ENCODE peak calls at places on chromosomes 11 and 22, in nine cellular contexts. S is OCI-LY7, A is GM23248, V is PC-3, Q is GM23338, W is neural progenitor cell, O is MM.1S, G is HCT116, F is SK-N-SH. H is an unnamed sample.

GRCh38 chr11:127002669-127003259 is 2.2 kb upstream of the KIRREL3 start:
- DNase-seq in S (no peak), A (peak), V (no peak), Q (no peak), W (peak), O (no peak), G (no peak), F (no peak), H (no peak)

GRCh38 chr11:73795925-73796632 is 8.4 kb downstream of the MRPL48 start:
- DNase-seq in S (no peak), A (no peak), V (no peak), Q (peak), W (peak), O (no peak), G (no peak), F (peak), H (no peak)

GRCh38 chr11:64132388-64132771 is 33.5 kb downstream of the MACROD1 start:
- DNase-seq in S (no peak), A (no peak), V (no peak), Q (no peak), W (no peak), O (no peak), G (no peak), F (peak), H (no peak)

GRCh38 chr11:125295922-125296321 is 131.4 kb downstream of the PKNOX2 start:
- DNase-seq in S (no peak), A (peak), V (no peak), Q (no peak), W (no peak), O (no peak), G (no peak), F (no peak), H (peak)

GRCh38 chr11:93039841-93040240 is 70.4 kb downstream of the MTNR1B start:
- DNase-seq in S (no peak), A (peak), V (no peak), Q (no peak), W (no peak), O (no peak), G (no peak), F (no peak), H (no peak)

GRCh38 chr11:1531418-1531817 is 40.7 kb downstream of the DUSP8 start:
- DNase-seq in S (no peak), A (peak), V (no peak), Q (no peak), W (no peak), O (no peak), G (no peak), F (no peak), H (no peak)

GRCh38 chr22:20237480-20238440 is 30.4 kb downstream of the RTN4R start:
- DNase-seq in S (no peak), A (no peak), V (no peak), Q (no peak), W (no peak), O (no peak), G (no peak), F (no peak), H (no peak)

GRCh38 chr11:66015094-66015881 is 3.5 kb downstream of the CST6 start:
- DNase-seq in S (no peak), A (peak), V (peak), Q (no peak), W (no peak), O (no peak), G (peak), F (no peak), H (no peak)

GRCh38 chr11:60252709-60253108 is 9.8 kb upstream of the MS4A4E start:
- DNase-seq in S (no peak), A (no peak), V (no peak), Q (no peak), W (no peak), O (no peak), G (no peak), F (no peak), H (no peak)

GRCh38 chr22:46661221-46661851 is 41.1 kb downstream of the GRAMD4 start:
- DNase-seq in S (no peak), A (peak), V (peak), Q (no peak), W (no peak), O (no peak), G (peak), F (peak), H (no peak)

GRCh38 chr22:23790819-23791736 is 4.3 kb downstream of the SMARCB1 start:
- DNase-seq in S (no peak), A (peak), V (no peak), Q (no peak), W (no peak), O (no peak), G (no peak), F (peak), H (peak)

GRCh38 chr11:100676901-100677300 is 10.2 kb upstream of the ARHGAP42 start:
- DNase-seq in S (no peak), A (no peak), V (no peak), Q (peak), W (no peak), O (no peak), G (peak), F (no peak), H (no peak)

GRCh38 chr11:6646040-6646439 is 9.6 kb downstream of the DCHS1 start:
- DNase-seq in S (peak), A (peak), V (no peak), Q (no peak), W (no peak), O (no peak), G (no peak), F (no peak), H (no peak)

GRCh38 chr22:41539146-41540005 is 4.9 kb downstream of the POLR3H start:
- DNase-seq in S (no peak), A (peak), V (no peak), Q (no peak), W (no peak), O (no peak), G (no peak), F (no peak), H (no peak)

GRCh38 chr11:114275295-114275694 is 20.9 kb upstream of the NNMT start:
- DNase-seq in S (no peak), A (no peak), V (no peak), Q (no peak), W (no peak), O (no peak), G (no peak), F (no peak), H (no peak)

GRCh38 chr11:79637219-79637618 is 196.4 kb upstream of the TENM4 start:
- DNase-seq in S (no peak), A (no peak), V (no peak), Q (no peak), W (no peak), O (no peak), G (no peak), F (no peak), H (no peak)

GRCh38 chr11:108906826-108907225 is 242.0 kb downstream of the DDX10 start:
- DNase-seq in S (no peak), A (peak), V (peak), Q (no peak), W (no peak), O (no peak), G (no peak), F (no peak), H (no peak)

GRCh38 chr11:19644316-19644715 is 68.3 kb upstream of the NAV2 start:
- DNase-seq in S (no peak), A (no peak), V (no peak), Q (no peak), W (no peak), O (no peak), G (no peak), F (no peak), H (no peak)

GRCh38 chr11:60853469-60853950 is 2.2 kb downstream of the PTGDR2 start:
- DNase-seq in S (no peak), A (no peak), V (no peak), Q (no peak), W (no peak), O (no peak), G (no peak), F (no peak), H (no peak)

GRCh38 chr11:5690736-5691135 is 1.1 kb downstream of the TRIM22 start:
- DNase-seq in S (peak), A (peak), V (no peak), Q (no peak), W (no peak), O (no peak), G (no peak), F (no peak), H (no peak)

GRCh38 chr11:112037527-112037926 is 12.3 kb downstream of the DLAT start:
- DNase-seq in S (no peak), A (no peak), V (no peak), Q (no peak), W (no peak), O (no peak), G (no peak), F (no peak), H (no peak)

GRCh38 chr11:72642815-72643511 is 31.3 kb downstream of the PDE2A start:
- DNase-seq in S (peak), A (peak), V (peak), Q (peak), W (peak), O (peak), G (peak), F (peak), H (peak)

GRCh38 chr11:66495401-66495844 is 15.0 kb upstream of the BBS1 start:
- DNase-seq in S (no peak), A (no peak), V (peak), Q (peak), W (no peak), O (no peak), G (no peak), F (no peak), H (no peak)

GRCh38 chr11:59552844-59553243 is 41.5 kb downstream of the OR4D9 start:
- DNase-seq in S (no peak), A (no peak), V (no peak), Q (no peak), W (peak), O (no peak), G (no peak), F (no peak), H (no peak)

GRCh38 chr22:20299736-20300136 is 20.1 kb downstream of the DGCR6L start:
- DNase-seq in S (no peak), A (peak), V (peak), Q (peak), W (no peak), O (no peak), G (no peak), F (no peak), H (peak)

GRCh38 chr11:114847599-114847998 is 169.3 kb downstream of the NXPE2 start:
- DNase-seq in S (no peak), A (no peak), V (no peak), Q (peak), W (peak), O (no peak), G (no peak), F (no peak), H (no peak)

GRCh38 chr11:17397311-17398002 is 9.0 kb upstream of the KCNJ11 start:
- DNase-seq in S (no peak), A (no peak), V (no peak), Q (no peak), W (no peak), O (no peak), G (no peak), F (peak), H (no peak)

GRCh38 chr11:122069946-122070345 is 46.1 kb downstream of the BLID start:
- DNase-seq in S (no peak), A (peak), V (peak), Q (peak), W (peak), O (peak), G (no peak), F (peak), H (peak)

GRCh38 chr11:2375964-2376551 is 1.1 kb upstream of the CD81 start:
- DNase-seq in S (no peak), A (no peak), V (no peak), Q (no peak), W (no peak), O (no peak), G (no peak), F (no peak), H (no peak)

GRCh38 chr11:13984616-13985474 is 22.3 kb downstream of the SPON1 start:
- DNase-seq in S (peak), A (peak), V (peak), Q (no peak), W (no peak), O (no peak), G (no peak), F (peak), H (peak)

GRCh38 chr11:8533332-8533731 is 60.7 kb downstream of the STK33 start:
- DNase-seq in S (no peak), A (no peak), V (no peak), Q (no peak), W (peak), O (no peak), G (no peak), F (no peak), H (no peak)

GRCh38 chr11:68659158-68659921 is 25.0 kb upstream of the GAL start:
- DNase-seq in S (no peak), A (peak), V (peak), Q (no peak), W (no peak), O (no peak), G (no peak), F (peak), H (peak)

GRCh38 chr11:13102865-13103539 is 93.9 kb downstream of the RASSF10 start:
- DNase-seq in S (no peak), A (no peak), V (no peak), Q (no peak), W (no peak), O (no peak), G (no peak), F (no peak), H (no peak)

GRCh38 chr11:134794192-134794591 is 382.1 kb upstream of the B3GAT1 start:
- DNase-seq in S (no peak), A (no peak), V (no peak), Q (no peak), W (no peak), O (no peak), G (no peak), F (no peak), H (no peak)

GRCh38 chr11:134789104-134789503 is 377.1 kb upstream of the B3GAT1 start:
- DNase-seq in S (no peak), A (no peak), V (no peak), Q (no peak), W (no peak), O (no peak), G (no peak), F (no peak), H (no peak)

GRCh38 chr11:134792677-134793076 is 380.6 kb upstream of the B3GAT1 start:
- DNase-seq in S (no peak), A (no peak), V (no peak), Q (no peak), W (peak), O (no peak), G (no peak), F (no peak), H (no peak)

GRCh38 chr11:134791102-134791501 is 379.1 kb upstream of the B3GAT1 start:
- DNase-seq in S (no peak), A (no peak), V (no peak), Q (no peak), W (no peak), O (no peak), G (no peak), F (peak), H (no peak)

GRCh38 chr11:134792044-134792443 is 380.0 kb upstream of the B3GAT1 start:
- DNase-seq in S (no peak), A (no peak), V (peak), Q (no peak), W (no peak), O (no peak), G (no peak), F (peak), H (no peak)
- TF ChIP-seq EZH2phosphoT487 in S (no peak), A (no peak), V (no peak), Q (no peak), W (no peak), O (no peak), G (no peak), F (no peak), H (no peak)

GRCh38 chr22:17728786-17729185 is 45.5 kb downstream of the BID start:
- DNase-seq in S (no peak), A (no peak), V (no peak), Q (no peak), W (no peak), O (no peak), G (no peak), F (no peak), H (no peak)

GRCh38 chr22:17729561-17729960 is 44.7 kb downstream of the BID start:
- DNase-seq in S (no peak), A (no peak), V (no peak), Q (no peak), W (no peak), O (no peak), G (no peak), F (no peak), H (no peak)

GRCh38 chr22:17725465-17725800 is 48.8 kb downstream of the BID start:
- DNase-seq in S (no peak), A (no peak), V (no peak), Q (no peak), W (no peak), O (no peak), G (no peak), F (no peak), H (no peak)

GRCh38 chr22:17726561-17727243 is 47.6 kb downstream of the BID start:
- DNase-seq in S (no peak), A (peak), V (no peak), Q (no peak), W (no peak), O (no peak), G (no peak), F (no peak), H (no peak)

GRCh38 chr22:17727244-17727892 is 46.9 kb downstream of the BID start:
- DNase-seq in S (no peak), A (no peak), V (no peak), Q (no peak), W (no peak), O (no peak), G (no peak), F (no peak), H (no peak)
- H3K4me2 ChIP-seq in S (no peak), A (no peak), V (no peak), Q (no peak), W (no peak), O (no peak), G (no peak), F (no peak), H (no peak)

GRCh38 chr11:94132152-94132558 is 3.5 kb downstream of the PANX1 start:
- DNase-seq in S (no peak), A (peak), V (peak), Q (no peak), W (no peak), O (no peak), G (no peak), F (no peak), H (peak)
- H3K4me3 ChIP-seq in S (no peak), A (peak), V (peak), Q (peak), W (no peak), O (no peak), G (no peak), F (peak), H (no peak)

GRCh38 chr11:118663381-118663780 is 16.1 kb downstream of the TREH start:
- DNase-seq in S (no peak), A (no peak), V (no peak), Q (no peak), W (no peak), O (no peak), G (no peak), F (no peak), H (peak)
- TF ChIP-seq EZH2phosphoT487 in S (no peak), A (no peak), V (no peak), Q (no peak), W (no peak), O (no peak), G (no peak), F (no peak), H (no peak)

GRCh38 chr11:96309643-96310017 is 33.4 kb downstream of the MAML2 start:
- DNase-seq in S (no peak), A (no peak), V (no peak), Q (no peak), W (no peak), O (no peak), G (no peak), F (no peak), H (no peak)
- H3K4me2 ChIP-seq in S (no peak), A (peak), V (peak), Q (no peak), W (no peak), O (no peak), G (peak), F (peak), H (no peak)

DNA sequence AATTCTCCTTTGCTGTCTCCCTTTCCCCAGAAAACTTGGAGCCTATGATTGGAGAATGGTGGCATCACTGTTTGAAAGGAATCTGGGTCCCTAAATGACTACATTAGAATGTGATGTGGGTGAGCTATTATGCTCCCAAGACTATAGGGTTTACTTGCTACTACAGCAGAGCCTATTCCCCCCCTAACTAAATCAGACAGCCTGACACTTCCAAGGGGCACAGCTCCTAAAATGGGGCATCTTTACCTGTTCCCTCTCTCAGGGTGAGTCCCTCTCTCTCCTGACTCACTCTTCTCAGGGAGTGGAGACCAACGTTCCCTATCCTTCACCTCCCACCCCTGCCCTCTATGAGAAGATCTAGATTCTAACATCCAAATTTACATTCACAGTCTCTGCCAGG is 775 bp upstream of the ISX start:
- DNase-seq in S (no peak), A (no peak), V (no peak), Q (no peak), W (no peak), O (no peak), G (no peak), F (no peak), H (no peak)
- H3K4me3 ChIP-seq in S (no peak), A (no peak), V (no peak), Q (no peak), W (no peak), O (no peak), G (no peak), F (no peak), H (no peak)

H was measured in hepatocyte.